ENCODE peak calls at places on chromosomes 1 and 21, in seven cellular contexts. X, G, B, W, R, P and C are unnamed samples.

GRCh38 chr1:17581389-17582123 is 42.1 kb downstream of the ARHGEF10L start:
- DNase-seq in X (no peak), G (no peak), B (no peak), W (no peak), R (no peak), P (no peak), C (no peak)

GRCh38 chr1:65791860-65792670 is 630 bp upstream of the PDE4B start:
- DNase-seq in X (no peak), G (no peak), B (no peak), W (peak), R (no peak), P (no peak), C (peak)

GRCh38 chr1:31426249-31426922 is 13.4 kb downstream of the SERINC2 start:
- DNase-seq in X (no peak), G (no peak), B (no peak), W (no peak), R (no peak), P (no peak), C (no peak)

GRCh38 chr1:227808566-227808965 is 6.9 kb upstream of the PRSS38 start:
- DNase-seq in X (no peak), G (peak), B (no peak), W (no peak), R (no peak), P (no peak), C (no peak)

GRCh38 chr1:52706136-52706670 is 8.1 kb upstream of the COA7 start:
- DNase-seq in X (no peak), G (no peak), B (no peak), W (no peak), R (no peak), P (no peak), C (no peak)

GRCh38 chr1:41009466-41009865 is 12.1 kb downstream of the SLFNL1 start:
- DNase-seq in X (no peak), G (no peak), B (no peak), W (no peak), R (no peak), P (no peak), C (no peak)

GRCh38 chr1:167627865-167628641 is 2.0 kb upstream of the RCSD1 start:
- DNase-seq in X (no peak), G (peak), B (no peak), W (no peak), R (no peak), P (peak), C (peak)

GRCh38 chr21:43961382-43961909 is 50.7 kb upstream of the TRAPPC10 start:
- DNase-seq in X (no peak), G (no peak), B (no peak), W (no peak), R (no peak), P (no peak), C (no peak)